ENCODE peak calls at places on chromosomes 1 and 21, in seven cellular contexts. O is astrocyte of the spinal cord, Q is GM13977, E is choroid plexus epithelial cell, C is WTC11, N is lower lobe of right lung, T is left ventricle myocardium inferior. P is an unnamed sample.

GRCh38 chr1:25565188-25565591 is 21.8 kb downstream of the LDLRAP1 start:
- DNase-seq in C (no peak), Q (no peak), O (peak; percentile 40), N (no peak), E (peak; percentile 81), T (no peak), P (no peak)

GRCh38 chr1:228280961-228281591 is 73.2 kb downstream of the OBSCN start:
- DNase-seq in C (peak; percentile 1), N (peak; percentile 42), E (no peak), O (no peak), T (no peak), Q (no peak), P (no peak)

GRCh38 chr1:160550572-160551034 is 27.5 kb upstream of the SLAMF6 start:
- DNase-seq in C (peak; percentile 78), E (no peak), O (no peak), T (no peak), N (peak; percentile 62), Q (no peak), P (no peak)

GRCh38 chr1:112695276-112695675 is 11.7 kb downstream of the RHOC start:
- DNase-seq in C (no peak), T (no peak), N (no peak), O (no peak), E (no peak), Q (no peak), P (no peak)

GRCh38 chr1:157963713-157964112 is 29.7 kb upstream of the KIRREL1 start:
- DNase-seq in E (peak; percentile 77), T (peak; percentile 55), C (peak; percentile 79), O (peak; percentile 63), N (peak; percentile 62), Q (peak; percentile 69), P (peak; percentile 75)

GRCh38 chr1:119647228-119647733 is 785 bp downstream of the ZNF697 start:
- DNase-seq in N (peak; percentile 50), E (no peak), T (peak; percentile 19), C (no peak), Q (no peak), O (peak; percentile 15), P (no peak)

GRCh38 chr1:29753244-29753643 is 516.9 kb downstream of the PTPRU start:
- DNase-seq in Q (no peak), N (no peak), O (no peak), C (no peak), E (no peak), T (no peak), P (no peak)

GRCh38 chr1:9792156-9793042 is 31.4 kb downstream of the CLSTN1 start:
- DNase-seq in T (no peak), C (peak; percentile 62), E (peak; percentile 48), Q (no peak), N (no peak), O (peak; percentile 51), P (no peak)

GRCh38 chr1:178581351-178581951 is 68.5 kb downstream of the TEX35 start:
- DNase-seq in T (no peak), C (peak; percentile 77), N (no peak), O (no peak), Q (no peak), E (no peak), P (no peak)

GRCh38 chr1:54741531-54741930 is 22.8 kb downstream of the PARS2 start:
- DNase-seq in E (no peak), O (no peak), T (no peak), N (no peak), Q (no peak), C (no peak), P (no peak)

GRCh38 chr1:233605205-233605604 is 8.7 kb upstream of the KCNK1 start:
- DNase-seq in Q (no peak), E (no peak), N (no peak), T (no peak), O (no peak), C (no peak), P (no peak)

GRCh38 chr1:6653651-6654290 is 29.1 kb downstream of the THAP3 start:
- DNase-seq in C (no peak), Q (no peak), N (no peak), T (no peak), E (no peak), O (no peak), P (no peak)

GRCh38 chr1:233019083-233019482 is 68.7 kb downstream of the NTPCR start:
- DNase-seq in N (no peak), C (no peak), O (no peak), E (no peak), T (no peak), Q (no peak), P (no peak)

GRCh38 chr21:43867332-43867703 is 2.3 kb downstream of the AGPAT3 start:
- DNase-seq in N (no peak), O (no peak), E (no peak), C (no peak), T (no peak), Q (no peak), P (no peak)

GRCh38 chr1:27179373-27179772 is 24.4 kb upstream of the SLC9A1 start:
- DNase-seq in N (no peak), E (peak; percentile 39), T (no peak), O (no peak), Q (no peak), C (no peak), P (peak; percentile 26)

GRCh38 chr1:228295201-228295600 is 87.4 kb downstream of the OBSCN start:
- DNase-seq in O (no peak), T (no peak), E (no peak), Q (no peak), C (no peak), N (peak; percentile 21), P (no peak)

GRCh38 chr1:212975607-212975918 is 25.2 kb downstream of the VASH2 start:
- DNase-seq in N (no peak), T (no peak), Q (no peak), O (no peak), E (no peak), C (no peak), P (no peak)

GRCh38 chr1:52210044-52210443 is 68.2 kb downstream of the ZFYVE9 start:
- DNase-seq in N (no peak), E (no peak), C (no peak), Q (no peak), T (no peak), O (no peak), P (no peak)

GRCh38 chr1:207818971-207819451 is 67.2 kb downstream of the CD46 start:
- DNase-seq in N (no peak), E (peak; percentile 62), T (no peak), O (peak; percentile 69), Q (no peak), C (no peak), P (peak; percentile 45)

DNA sequence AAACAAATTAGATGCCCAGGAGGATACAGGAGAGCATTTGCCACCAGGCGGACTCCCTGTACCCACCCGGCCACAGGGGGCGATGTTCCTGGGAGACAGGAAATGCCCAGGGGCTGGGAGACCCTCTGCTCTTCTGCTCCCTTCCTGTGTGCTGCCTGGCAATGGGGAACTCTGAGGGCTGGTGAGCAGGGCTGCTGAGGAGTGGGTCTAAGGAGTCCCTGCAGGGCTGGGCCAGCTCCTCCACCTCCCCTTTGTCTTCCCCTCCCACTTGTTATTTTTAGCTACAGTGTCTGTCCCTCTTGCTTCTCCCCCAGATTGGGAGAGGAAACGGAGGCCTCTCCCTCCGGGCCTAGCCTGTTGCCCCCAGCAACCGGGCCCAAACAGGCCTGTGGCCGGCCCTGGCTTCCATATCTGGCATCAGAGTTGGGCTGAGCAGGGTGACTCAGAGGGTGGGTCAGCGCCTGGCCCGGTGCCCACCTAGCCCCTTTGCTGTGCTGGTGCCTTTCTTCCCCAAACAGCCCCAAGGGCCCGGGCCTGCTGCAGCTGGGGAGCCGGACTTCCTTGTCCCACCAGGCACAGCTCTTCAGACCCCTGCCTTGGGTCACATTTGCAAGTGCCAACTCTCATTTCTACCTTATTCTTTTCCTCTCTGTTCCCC is 11.7 kb downstream of the LMNA start:
- DNase-seq in O (peak; percentile 98), T (peak; percentile 93), N (peak; percentile 92), C (peak; percentile 86), Q (peak; percentile 46), E (peak; percentile 92), P (peak; percentile 97)
- TF ChIP-seq CTCF in O (peak; percentile 57), T (peak; percentile 58), N (peak; percentile 48), C (peak; percentile 47), Q (peak; percentile 40), E (peak; percentile 60), P (peak; percentile 65)

GRCh38 chr1:154936416-154937050 is at the start of gene PMVK:
- DNase-seq in O (peak; percentile 98), C (peak; percentile 93), Q (peak; percentile 94), T (peak; percentile 95), E (peak; percentile 98), N (peak; percentile 97), P (peak; percentile 98)
- TF ChIP-seq CTCF in O (peak; percentile 27), C (no peak), Q (peak; percentile 49), T (peak; percentile 43), E (peak; percentile 39), N (peak; percentile 44), P (peak; percentile 38)

GRCh38 chr21:46347791-46348381 is 23.9 kb downstream of the PCNT start:
- DNase-seq in O (peak; percentile 22), N (no peak), Q (no peak), T (peak; percentile 74), C (peak; percentile 39), E (no peak), P (peak; percentile 91)
- TF ChIP-seq CTCF in O (peak; percentile 21), N (no peak), Q (no peak), T (peak; percentile 57), C (no peak), E (no peak), P (peak; percentile 59)

GRCh38 chr1:226736908-226737818 is 1.9 kb downstream of the ITPKB start:
- DNase-seq in C (peak; percentile 59), N (peak; percentile 67), Q (peak; percentile 54), T (peak; percentile 39), E (peak; percentile 55), O (peak; percentile 47), P (peak; percentile 17)
- TF ChIP-seq CTCF in C (no peak), N (peak; percentile 32), Q (peak; percentile 12), T (peak; percentile 29), E (peak; percentile 1), O (no peak), P (no peak)

GRCh38 chr1:221788466-221788865 is 46.6 kb upstream of the DUSP10 start:
- DNase-seq in E (no peak), O (no peak), Q (no peak), N (no peak), C (no peak), T (no peak), P (no peak)
- TF ChIP-seq CTCF in E (no peak), O (no peak), Q (no peak), N (no peak), C (no peak), T (no peak), P (no peak)

GRCh38 chr1:238136265-238136664 is 245.5 kb upstream of the ZP4 start:
- DNase-seq in O (no peak), E (no peak), T (no peak), Q (no peak), N (no peak), C (no peak), P (no peak)
- TF ChIP-seq CTCF in O (no peak), E (no peak), T (no peak), Q (no peak), N (no peak), C (no peak), P (no peak)

DNA sequence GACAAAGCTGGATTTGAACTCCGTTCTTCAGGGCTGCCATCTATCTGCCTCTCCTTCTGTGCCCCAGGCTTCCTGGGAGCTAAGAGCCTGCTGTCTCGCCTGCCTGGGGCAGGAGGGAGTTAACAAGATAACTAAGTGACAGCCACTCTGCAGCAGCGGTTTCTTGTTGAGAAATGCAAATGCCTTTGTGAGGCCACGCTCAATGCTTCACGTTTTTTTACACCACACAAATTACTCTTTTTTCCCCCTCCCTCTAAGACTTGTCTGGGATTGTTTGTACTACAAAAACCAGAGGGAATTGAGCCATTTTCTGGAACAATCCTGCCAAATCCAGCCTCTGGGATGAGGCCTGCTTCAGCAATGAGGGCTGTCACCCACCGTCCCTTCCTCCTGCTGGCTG is 119.5 kb downstream of the ACTL8 start:
- DNase-seq in E (peak; percentile 78), N (no peak), T (no peak), O (peak; percentile 48), C (no peak), Q (no peak), P (peak; percentile 88)
- TF ChIP-seq CTCF in E (no peak), N (no peak), T (no peak), O (no peak), C (no peak), Q (no peak), P (no peak)